ENCODE peak calls at places on chromosomes 3 and 15, in seven cellular contexts. B, I, F, K, N, V and M are unnamed samples.

GRCh38 chr15:48695088-48695834 is 49.8 kb upstream of the FBN1 start:
- DNase-seq in B (no peak), F (peak), N (peak), I (no peak), K (no peak), V (no peak), M (no peak)

GRCh38 chr3:171227333-171227732 is 200.8 kb upstream of the SLC2A2 start:
- DNase-seq in F (no peak), K (no peak), B (no peak), V (no peak), N (no peak), I (no peak), M (no peak)

GRCh38 chr15:30929064-30929669 is 25.5 kb downstream of the FAN1 start:
- DNase-seq in V (no peak), K (no peak), F (no peak), N (no peak), I (no peak), B (no peak), M (no peak)

GRCh38 chr3:179852117-179852886 is 184.4 kb downstream of the PEX5L start:
- DNase-seq in V (no peak), F (peak), I (no peak), N (peak), B (no peak), K (no peak), M (peak)

GRCh38 chr3:107846282-107846852 is 244.5 kb downstream of the CD47 start:
- DNase-seq in B (peak), N (peak), V (no peak), F (peak), K (peak), I (peak), M (peak)

GRCh38 chr3:139541156-139541897 is 1.8 kb upstream of the RBP1 start:
- DNase-seq in V (no peak), I (no peak), F (no peak), N (no peak), B (no peak), K (no peak), M (no peak)

GRCh38 chr3:39404943-39405686 is 1.4 kb upstream of the RPSA start:
- DNase-seq in K (no peak), F (no peak), N (no peak), I (no peak), B (no peak), V (no peak), M (no peak)

GRCh38 chr3:187975571-187976360 is 178.2 kb upstream of the LPP start:
- DNase-seq in B (peak), F (no peak), I (peak), V (no peak), N (peak), K (no peak), M (no peak)

GRCh38 chr3:104896624-104897023 is 470.1 kb upstream of the ALCAM start:
- DNase-seq in F (no peak), B (no peak), I (no peak), N (no peak), K (no peak), V (no peak), M (no peak)

GRCh38 chr15:89167267-89168176 is 53.9 kb downstream of the RLBP1 start:
- DNase-seq in I (no peak), V (no peak), B (no peak), F (peak), N (peak), K (no peak), M (peak)

GRCh38 chr3:99108508-99108907 is 207.0 kb upstream of the DCBLD2 start:
- DNase-seq in F (peak), B (no peak), K (no peak), I (no peak), N (peak), V (no peak), M (no peak)

GRCh38 chr3:184230603-184231528 is 1.5 kb downstream of the VWA5B2 start:
- DNase-seq in B (no peak), I (peak), N (no peak), K (no peak), F (peak), V (no peak), M (no peak)

GRCh38 chr3:136919799-136920580 is 37.8 kb upstream of the IL20RB start:
- DNase-seq in F (no peak), I (no peak), V (no peak), B (no peak), N (no peak), K (no peak), M (no peak)

GRCh38 chr3:196793224-196793623 is 53.6 kb downstream of the PAK2 start:
- DNase-seq in K (no peak), N (peak), I (no peak), V (no peak), B (no peak), F (peak), M (no peak)

GRCh38 chr3:52393959-52394670 is 50.8 kb downstream of the SEMA3G start:
- DNase-seq in I (no peak), F (no peak), V (no peak), N (no peak), B (peak), K (peak), M (no peak)

GRCh38 chr3:73569246-73569760 is 55.4 kb downstream of the PDZRN3 start:
- DNase-seq in K (no peak), B (no peak), V (no peak), N (no peak), I (no peak), F (no peak), M (no peak)

GRCh38 chr15:91055548-91056331 is 33.3 kb upstream of the VPS33B start:
- DNase-seq in K (no peak), F (peak), V (no peak), B (peak), N (peak), I (peak), M (peak)

GRCh38 chr3:23019596-23020300 is 183.4 kb upstream of the UBE2E2 start:
- DNase-seq in I (no peak), K (no peak), B (no peak), F (no peak), V (no peak), N (peak), M (no peak)

GRCh38 chr3:39013289-39013688 is 38.5 kb downstream of the SCN11A start:
- DNase-seq in B (no peak), K (no peak), N (no peak), F (peak), V (no peak), I (no peak), M (no peak)

GRCh38 chr3:159911011-159911663 is 77.5 kb upstream of the IL12A start:
- DNase-seq in B (no peak), I (peak), K (no peak), F (peak), V (no peak), N (peak), M (peak)

GRCh38 chr15:51303462-51303861 is 34.9 kb downstream of the CYP19A1 start:
- DNase-seq in I (no peak), F (no peak), K (no peak), V (no peak), N (no peak), B (no peak), M (peak)

GRCh38 chr3:4426782-4427344 is 40.2 kb downstream of the SUMF1 start:
- DNase-seq in V (no peak), F (peak), K (no peak), B (no peak), I (no peak), N (peak), M (peak)

GRCh38 chr15:82966671-82967071 is 14.2 kb upstream of the HOMER2 start:
- DNase-seq in N (no peak), I (no peak), B (no peak), F (no peak), V (no peak), K (no peak), M (peak)

GRCh38 chr3:56926513-56927282 is 124.9 kb upstream of the ARHGEF3 start:
- DNase-seq in N (peak), I (no peak), V (no peak), K (no peak), F (peak), B (no peak), M (no peak)

GRCh38 chr15:29207027-29207757 is 62.4 kb downstream of the NSMCE3 start:
- DNase-seq in N (no peak), I (no peak), B (no peak), K (no peak), F (no peak), V (no peak), M (no peak)

GRCh38 chr3:50211930-50212329 is 6.9 kb downstream of the SLC38A3 start:
- DNase-seq in N (peak), F (no peak), V (no peak), B (no peak), K (no peak), I (no peak), M (no peak)

GRCh38 chr3:129975332-129976090 is 991 bp downstream of the TRH start:
- DNase-seq in N (no peak), I (peak), B (peak), F (no peak), V (no peak), K (peak), M (no peak)

GRCh38 chr3:178850452-178851166 is 221.0 kb downstream of the ZMAT3 start:
- DNase-seq in F (no peak), K (no peak), N (no peak), B (no peak), I (no peak), V (no peak), M (no peak)

GRCh38 chr15:31342781-31343626 is 16.4 kb downstream of the KLF13 start:
- DNase-seq in K (peak), B (no peak), F (no peak), V (no peak), N (no peak), I (no peak), M (no peak)

GRCh38 chr15:58628206-58629057 is 121.1 kb downstream of the ADAM10 start:
- DNase-seq in K (no peak), B (no peak), I (peak), V (no peak), N (no peak), F (peak), M (peak)

GRCh38 chr3:175941352-175941751 is 1082.2 kb downstream of the NAALADL2 start:
- DNase-seq in B (no peak), N (no peak), V (no peak), F (peak), K (no peak), I (no peak), M (no peak)

GRCh38 chr3:155233213-155233612 is 60.3 kb downstream of the STRIT1 start:
- DNase-seq in B (peak), N (peak), I (no peak), F (peak), K (no peak), V (no peak), M (no peak)

GRCh38 chr3:196994056-196994455 is 25.4 kb upstream of the PIGZ start:
- DNase-seq in N (no peak), B (no peak), F (no peak), I (no peak), V (no peak), K (no peak), M (no peak)

GRCh38 chr3:102304550-102304949 is 130.3 kb upstream of the ZPLD1 start:
- DNase-seq in N (no peak), V (no peak), F (no peak), B (no peak), K (no peak), I (no peak), M (no peak)

GRCh38 chr3:103926936-103927335 is 1439.8 kb upstream of the ALCAM start:
- DNase-seq in V (no peak), B (no peak), F (no peak), N (no peak), K (no peak), I (no peak), M (no peak)

GRCh38 chr15:89018235-89018634 is 70.0 kb upstream of the ABHD2 start:
- DNase-seq in B (peak), K (no peak), N (peak), F (no peak), I (no peak), V (no peak), M (no peak)

GRCh38 chr3:15470261-15470660 is 42.9 kb downstream of the EAF1 start:
- DNase-seq in V (no peak), N (no peak), F (no peak), I (no peak), K (no peak), B (no peak), M (no peak)
- TF ChIP-seq CTCF in V (no peak), N (no peak), F (no peak), I (no peak), K (no peak), B (no peak), M (no peak)

DNA sequence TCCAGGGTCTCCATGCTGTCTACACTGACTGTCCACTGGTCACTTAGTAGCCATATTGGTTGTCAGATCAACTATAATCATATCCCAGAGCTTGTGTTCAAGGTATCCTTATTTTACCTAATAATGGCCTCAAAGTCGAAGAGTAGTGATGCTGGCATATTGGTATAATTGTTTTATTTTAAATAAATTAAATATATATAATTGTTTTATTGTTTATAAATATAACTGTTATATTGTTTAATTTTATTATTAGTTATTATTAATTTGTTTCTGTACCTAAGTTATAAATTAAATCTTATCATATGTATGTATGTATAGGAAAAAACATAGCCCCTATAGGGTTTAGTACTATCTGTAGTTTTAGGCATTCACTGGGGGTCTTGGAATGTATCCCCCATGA is 205.0 kb downstream of the FOXP1 start:
- DNase-seq in B (no peak), V (no peak), I (no peak), F (no peak), N (no peak), K (no peak), M (no peak)
- TF ChIP-seq CTCF in B (no peak), V (no peak), I (no peak), F (no peak), N (no peak), K (no peak), M (no peak)

GRCh38 chr3:127375151-127375937 is 87.5 kb upstream of the PRR20G start:
- DNase-seq in I (no peak), K (no peak), N (no peak), F (no peak), B (peak), V (no peak), M (no peak)

GRCh38 chr3:127371338-127371737 is 83.5 kb upstream of the PRR20G start:
- DNase-seq in N (no peak), I (no peak), K (no peak), F (no peak), V (no peak), B (no peak), M (no peak)

GRCh38 chr3:127374626-127375010 is 86.8 kb upstream of the PRR20G start:
- DNase-seq in B (peak), K (no peak), I (no peak), V (no peak), F (no peak), N (no peak), M (no peak)

GRCh38 chr3:127371846-127372245 is 84.0 kb upstream of the PRR20G start:
- DNase-seq in B (no peak), I (no peak), N (no peak), V (no peak), F (no peak), K (no peak), M (no peak)

GRCh38 chr3:127373701-127374625 is 86.1 kb upstream of the PRR20G start:
- DNase-seq in F (no peak), V (no peak), I (no peak), B (peak), N (no peak), K (no peak), M (peak)
- TF ChIP-seq CTCF in F (peak), V (no peak), I (no peak), B (peak), N (peak), K (peak), M (peak)

DNA sequence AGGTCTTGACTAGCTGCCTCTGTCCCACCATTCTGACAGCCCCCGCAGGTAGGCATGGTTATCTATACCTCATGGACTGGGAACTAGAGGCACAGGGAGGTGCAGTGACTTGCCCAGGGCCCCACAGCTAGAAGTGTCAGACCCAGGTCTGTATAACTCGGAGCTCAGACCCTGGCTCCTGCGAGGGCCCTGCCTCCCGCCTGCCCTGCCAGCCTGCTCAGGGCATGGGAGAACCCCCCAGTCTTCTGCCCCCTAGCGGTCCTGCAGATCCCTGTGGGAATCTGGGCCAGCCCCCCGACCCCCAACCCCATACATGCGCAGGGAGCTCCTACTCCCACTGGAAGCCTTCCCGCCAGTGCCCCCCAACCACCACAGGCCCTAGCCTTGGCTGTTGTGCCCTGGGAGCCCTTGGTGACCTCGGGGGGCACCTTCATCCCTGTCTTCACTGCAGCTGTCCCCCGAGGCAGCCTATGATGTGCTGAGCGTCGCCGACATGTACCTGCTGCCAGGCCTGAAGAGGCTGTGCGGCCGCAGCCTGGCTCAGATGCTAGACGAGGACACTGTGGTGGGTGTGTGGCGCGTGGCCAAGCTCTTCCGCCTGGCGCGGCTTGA is 6.9 kb downstream of the ABTB1 start:
- DNase-seq in B (peak), I (no peak), F (no peak), V (no peak), K (no peak), N (no peak), M (no peak)
- TF ChIP-seq CTCF in B (no peak), I (no peak), F (no peak), V (no peak), K (no peak), N (peak), M (no peak)

DNA sequence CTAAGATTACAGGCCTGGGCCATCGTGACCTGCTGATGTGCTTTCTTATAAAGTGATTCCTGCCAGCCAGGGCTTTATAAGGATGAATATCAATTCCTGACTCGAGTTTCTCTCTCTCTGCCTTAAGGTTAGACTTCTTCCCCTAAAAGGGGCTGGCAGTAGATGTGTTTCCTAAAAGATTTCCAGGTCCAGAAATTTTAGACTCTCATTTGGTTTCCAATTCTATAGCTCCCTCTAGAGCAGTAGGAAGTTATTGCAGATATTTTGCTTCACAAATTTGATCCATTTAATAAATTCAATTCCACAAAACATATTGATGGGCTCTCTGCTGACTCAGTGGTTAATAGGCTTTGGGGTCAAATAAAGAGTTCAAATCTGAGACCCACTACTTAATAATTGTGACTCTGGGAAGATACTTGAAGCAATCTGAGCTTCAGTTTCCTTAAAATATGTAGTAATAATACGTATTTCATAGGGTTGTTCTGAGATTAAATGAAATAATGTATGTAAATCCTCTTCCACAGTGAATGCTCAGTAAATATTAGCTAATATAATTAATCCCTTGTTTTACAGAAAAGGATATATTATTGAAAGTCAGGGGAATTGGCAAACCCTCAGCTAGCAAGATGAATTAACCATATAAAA is 2.1 kb downstream of the TRIM69 start:
- DNase-seq in K (no peak), B (no peak), I (peak), F (peak), V (no peak), N (peak), M (peak)
- TF ChIP-seq CTCF in K (peak), B (peak), I (peak), F (peak), V (peak), N (peak), M (peak)

GRCh38 chr3:32334675-32335074 is 57.0 kb upstream of the CMTM7 start:
- DNase-seq in B (no peak), I (no peak), V (no peak), F (no peak), N (no peak), K (no peak), M (peak)
- TF ChIP-seq CTCF in B (peak), I (no peak), V (no peak), F (peak), N (peak), K (no peak), M (peak)